ENCODE peak calls at places on chromosomes 12 and 14, in ten cellular contexts. K is mesenchymal stem cell, M is neural progenitor cell, P is IMR-90, C is HepG2, A is H9, X is endothelial cell of umbilical vein, D is GM23338, R is SK-N-SH, U is H1. H is an unnamed sample.

GRCh38 chr14:52043690-52044089 is 25.2 kb downstream of the NID2 start:
- DNase-seq in K (peak), M (peak), P (peak), C (peak), A (peak), X (peak), D (peak), R (peak), U (no peak), H (peak)

GRCh38 chr14:98130691-98131090 is 1141.3 kb downstream of the BCL11B start:
- DNase-seq in K (no peak), M (no peak), P (no peak), C (no peak), A (no peak), X (no peak), D (no peak), R (no peak), U (no peak), H (no peak)

GRCh38 chr14:23727566-23728335 is 91.6 kb downstream of the DHRS2 start:
- DNase-seq in K (peak), M (peak), P (peak), C (peak), A (peak), X (peak), D (peak), R (peak), U (no peak), H (peak)

GRCh38 chr14:79404874-79405273 is 806.4 kb downstream of the DIO2 start:
- DNase-seq in K (no peak), M (no peak), P (peak), C (no peak), A (no peak), X (no peak), D (no peak), R (no peak), U (no peak), H (peak)

GRCh38 chr12:79988368-79988767 is 53.5 kb upstream of the PPP1R12A start:
- DNase-seq in K (peak), M (no peak), P (peak), C (no peak), A (no peak), X (no peak), D (no peak), R (no peak), U (no peak), H (peak)

GRCh38 chr14:89576132-89576923 is 159.3 kb upstream of the FOXN3 start:
- DNase-seq in K (no peak), M (peak), P (peak), C (no peak), A (peak), X (no peak), D (peak), R (no peak), U (no peak), H (no peak)

GRCh38 chr12:26239508-26240328 is 44.3 kb downstream of the SSPN start:
- DNase-seq in K (peak), M (no peak), P (peak), C (peak), A (no peak), X (no peak), D (no peak), R (no peak), U (no peak), H (peak)

GRCh38 chr12:92136883-92137582 is 8.6 kb downstream of the BTG1 start:
- DNase-seq in K (peak), M (peak), P (peak), C (peak), A (no peak), X (peak), D (peak), R (no peak), U (no peak), H (peak)

GRCh38 chr12:75984577-75985182 is 46.9 kb downstream of the PHLDA1 start:
- DNase-seq in K (no peak), M (no peak), P (no peak), C (no peak), A (no peak), X (no peak), D (no peak), R (no peak), U (no peak), H (no peak)

GRCh38 chr12:71865166-71865713 is 25.7 kb downstream of the TBC1D15 start:
- DNase-seq in K (peak), M (no peak), P (peak), C (no peak), A (no peak), X (peak), D (no peak), R (no peak), U (no peak), H (peak)

GRCh38 chr14:63956326-63956725 is 103.5 kb downstream of the SYNE2 start:
- DNase-seq in K (no peak), M (no peak), P (peak), C (no peak), A (no peak), X (no peak), D (no peak), R (no peak), U (no peak), H (no peak)

GRCh38 chr14:51574009-51574408 is 77.7 kb upstream of the FRMD6 start:
- DNase-seq in K (no peak), M (no peak), P (no peak), C (no peak), A (no peak), X (peak), D (no peak), R (no peak), U (no peak), H (no peak)

GRCh38 chr14:32593290-32593942 is 264.3 kb downstream of the AKAP6 start:
- DNase-seq in K (peak), M (no peak), P (peak), C (no peak), A (no peak), X (no peak), D (no peak), R (no peak), U (no peak), H (peak)

GRCh38 chr12:90085491-90086274 is 377.0 kb upstream of the ATP2B1 start:
- DNase-seq in K (peak), M (peak), P (peak), C (no peak), A (no peak), X (no peak), D (no peak), R (no peak), U (no peak), H (peak)

GRCh38 chr12:110616471-110617115 is 2.7 kb downstream of the TCTN1 start:
- DNase-seq in K (no peak), M (no peak), P (no peak), C (no peak), A (no peak), X (no peak), D (no peak), R (no peak), U (no peak), H (no peak)

GRCh38 chr12:99087278-99087677 is 442.2 kb downstream of the APAF1 start:
- DNase-seq in K (no peak), M (peak), P (no peak), C (no peak), A (no peak), X (no peak), D (peak), R (no peak), U (peak), H (no peak)

GRCh38 chr14:102629700-102630365 is 37.4 kb downstream of the RCOR1 start:
- DNase-seq in K (no peak), M (peak), P (peak), C (no peak), A (no peak), X (no peak), D (peak), R (no peak), U (no peak), H (peak)

GRCh38 chr14:70289138-70289537 is 70.3 kb downstream of the COX16 start:
- DNase-seq in K (no peak), M (no peak), P (no peak), C (no peak), A (no peak), X (no peak), D (no peak), R (no peak), U (no peak), H (no peak)

GRCh38 chr12:92289611-92290010 is 144.0 kb upstream of the BTG1 start:
- DNase-seq in K (no peak), M (no peak), P (no peak), C (no peak), A (no peak), X (no peak), D (no peak), R (no peak), U (no peak), H (no peak)

GRCh38 chr14:98578204-98578603 is 693.8 kb downstream of the BCL11B start:
- DNase-seq in K (no peak), M (no peak), P (no peak), C (no peak), A (no peak), X (no peak), D (no peak), R (no peak), U (no peak), H (no peak)

GRCh38 chr14:58305730-58306129 is 7.4 kb downstream of the ARID4A start:
- DNase-seq in K (no peak), M (no peak), P (no peak), C (no peak), A (no peak), X (no peak), D (no peak), R (peak), U (no peak), H (no peak)

GRCh38 chr12:11768233-11768965 is 118.9 kb downstream of the ETV6 start:
- DNase-seq in K (no peak), M (no peak), P (no peak), C (peak), A (no peak), X (no peak), D (no peak), R (no peak), U (no peak), H (no peak)

GRCh38 chr12:94545937-94546771 is 86.5 kb upstream of the CEP83 start:
- DNase-seq in K (peak), M (peak), P (peak), C (peak), A (peak), X (peak), D (peak), R (peak), U (peak), H (peak)

GRCh38 chr14:32702571-32702970 is 236.1 kb upstream of the NPAS3 start:
- DNase-seq in K (peak), M (peak), P (no peak), C (no peak), A (peak), X (peak), D (peak), R (no peak), U (peak), H (no peak)

GRCh38 chr14:79513446-79513845 is 697.9 kb downstream of the DIO2 start:
- DNase-seq in K (no peak), M (no peak), P (no peak), C (no peak), A (no peak), X (no peak), D (no peak), R (no peak), U (no peak), H (no peak)

GRCh38 chr12:119176267-119177055 is 2.3 kb upstream of the HSPB8 start:
- DNase-seq in K (peak), M (peak), P (peak), C (peak), A (peak), X (peak), D (peak), R (no peak), U (no peak), H (peak)

GRCh38 chr12:117046861-117047530 is 52.2 kb downstream of the TESC start:
- DNase-seq in K (no peak), M (no peak), P (no peak), C (no peak), A (no peak), X (no peak), D (no peak), R (no peak), U (no peak), H (no peak)

GRCh38 chr12:56271031-56271430 is 4.3 kb downstream of the COQ10A start:
- DNase-seq in K (peak), M (peak), P (peak), C (no peak), A (no peak), X (peak), D (peak), R (no peak), U (no peak), H (peak)

GRCh38 chr12:6540181-6540877 is 6.0 kb downstream of the GAPDH start:
- DNase-seq in K (peak), M (peak), P (peak), C (no peak), A (peak), X (peak), D (peak), R (peak), U (no peak), H (peak)

GRCh38 chr12:2393016-2393415 is 340.2 kb downstream of the CACNA1C start:
- DNase-seq in K (no peak), M (no peak), P (no peak), C (no peak), A (no peak), X (no peak), D (no peak), R (no peak), U (no peak), H (no peak)

GRCh38 chr14:99699071-99699760 is 15.1 kb downstream of the CYP46A1 start:
- DNase-seq in K (no peak), M (no peak), P (no peak), C (no peak), A (no peak), X (no peak), D (no peak), R (no peak), U (no peak), H (no peak)

GRCh38 chr12:20525064-20525610 is 156.8 kb downstream of the PDE3A start:
- DNase-seq in K (peak), M (no peak), P (peak), C (no peak), A (no peak), X (no peak), D (no peak), R (no peak), U (no peak), H (no peak)

GRCh38 chr12:14695685-14696084 is 714 bp downstream of the GUCY2C start:
- DNase-seq in K (no peak), M (no peak), P (no peak), C (no peak), A (no peak), X (no peak), D (no peak), R (no peak), U (no peak), H (peak)

GRCh38 chr12:111067498-111067897 is 147.1 kb upstream of the MYL2 start:
- DNase-seq in K (no peak), M (no peak), P (no peak), C (no peak), A (no peak), X (no peak), D (no peak), R (no peak), U (no peak), H (peak)

GRCh38 chr12:127263621-127264020 is 1003.3 kb upstream of the TMEM132C start:
- DNase-seq in K (no peak), M (no peak), P (no peak), C (no peak), A (no peak), X (no peak), D (no peak), R (no peak), U (no peak), H (no peak)

GRCh38 chr12:119486599-119487154 is 106.9 kb upstream of the TMEM233 start:
- DNase-seq in K (no peak), M (peak), P (no peak), C (no peak), A (peak), X (no peak), D (peak), R (peak), U (no peak), H (no peak)

GRCh38 chr12:101608301-101609133 is 13.7 kb downstream of the MYBPC1 start:
- DNase-seq in K (no peak), M (no peak), P (no peak), C (peak), A (no peak), X (no peak), D (peak), R (no peak), U (no peak), H (no peak)

GRCh38 chr12:132451836-132452195 is 38.1 kb upstream of the FBRSL1 start:
- DNase-seq in K (no peak), M (no peak), P (no peak), C (no peak), A (no peak), X (no peak), D (no peak), R (no peak), U (no peak), H (no peak)

GRCh38 chr12:132448453-132448800 is 41.5 kb upstream of the FBRSL1 start:
- DNase-seq in K (no peak), M (no peak), P (no peak), C (no peak), A (no peak), X (no peak), D (no peak), R (no peak), U (no peak), H (no peak)

GRCh38 chr12:132451172-132451835 is 38.6 kb upstream of the FBRSL1 start:
- DNase-seq in K (no peak), M (no peak), P (no peak), C (no peak), A (no peak), X (no peak), D (no peak), R (no peak), U (no peak), H (no peak)

GRCh38 chr12:132449565-132450390 is 40.2 kb upstream of the FBRSL1 start:
- DNase-seq in K (no peak), M (no peak), P (no peak), C (no peak), A (no peak), X (no peak), D (no peak), R (no peak), U (no peak), H (no peak)

DNA sequence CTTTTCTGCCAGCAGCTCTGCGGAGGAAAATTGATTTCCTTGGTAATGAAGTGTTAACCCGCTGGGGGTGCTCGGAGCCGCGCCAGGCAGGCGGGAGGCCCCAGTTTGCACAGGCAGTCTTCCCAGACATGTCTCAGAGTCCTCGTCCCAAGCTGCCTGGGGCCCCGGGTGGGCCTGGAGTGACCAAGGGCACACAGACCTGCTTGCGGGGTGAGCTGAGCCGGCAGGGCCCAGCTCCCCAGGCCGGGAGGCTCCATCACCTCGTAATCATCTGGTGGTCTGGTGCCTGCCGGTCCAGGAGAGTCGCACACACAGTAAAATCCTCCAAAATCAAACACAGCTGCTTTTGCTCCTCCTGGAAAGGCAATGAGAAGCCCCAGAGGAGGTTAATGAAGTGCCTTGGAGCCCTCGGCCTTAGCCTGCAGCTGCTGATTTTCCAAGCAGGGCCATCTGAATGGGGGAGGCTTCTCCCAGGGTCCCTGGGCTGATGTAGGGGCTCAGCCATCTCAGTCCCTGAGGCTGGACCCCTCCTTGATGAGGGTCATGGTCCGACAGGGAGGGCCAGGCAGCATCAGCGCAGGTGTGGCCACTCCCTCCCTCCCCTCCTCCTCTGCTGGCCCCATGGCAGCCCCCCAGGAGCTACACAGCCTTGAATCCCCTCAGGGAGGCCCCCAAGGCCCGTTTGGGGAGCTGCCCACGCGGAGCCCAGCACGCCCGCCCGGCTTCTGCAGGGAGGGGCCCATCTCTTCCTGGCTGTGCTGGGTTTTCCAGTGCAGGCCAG is 39.4 kb upstream of the FBRSL1 start:
- DNase-seq in K (no peak), M (no peak), P (no peak), C (no peak), A (no peak), X (no peak), D (no peak), R (no peak), U (no peak), H (peak)
- H2AFZ ChIP-seq in K (no peak), M (no peak), P (peak), C (no peak), A (no peak), X (no peak), D (no peak), R (no peak), U (no peak), H (no peak)

GRCh38 chr12:4153343-4153892 is 120.1 kb upstream of the CCND2 start:
- DNase-seq in K (no peak), M (no peak), P (no peak), C (no peak), A (no peak), X (no peak), D (no peak), R (no peak), U (no peak), H (no peak)
- H2AFZ ChIP-seq in K (no peak), M (no peak), P (no peak), C (no peak), A (no peak), X (no peak), D (peak), R (no peak), U (no peak), H (no peak)

GRCh38 chr12:29710104-29710503 is 73.6 kb downstream of the TMTC1 start:
- DNase-seq in K (peak), M (peak), P (no peak), C (no peak), A (peak), X (no peak), D (peak), R (peak), U (peak), H (no peak)
- H2AFZ ChIP-seq in K (peak), M (no peak), P (no peak), C (no peak), A (no peak), X (peak), D (no peak), R (no peak), U (no peak), H (peak)

DNA sequence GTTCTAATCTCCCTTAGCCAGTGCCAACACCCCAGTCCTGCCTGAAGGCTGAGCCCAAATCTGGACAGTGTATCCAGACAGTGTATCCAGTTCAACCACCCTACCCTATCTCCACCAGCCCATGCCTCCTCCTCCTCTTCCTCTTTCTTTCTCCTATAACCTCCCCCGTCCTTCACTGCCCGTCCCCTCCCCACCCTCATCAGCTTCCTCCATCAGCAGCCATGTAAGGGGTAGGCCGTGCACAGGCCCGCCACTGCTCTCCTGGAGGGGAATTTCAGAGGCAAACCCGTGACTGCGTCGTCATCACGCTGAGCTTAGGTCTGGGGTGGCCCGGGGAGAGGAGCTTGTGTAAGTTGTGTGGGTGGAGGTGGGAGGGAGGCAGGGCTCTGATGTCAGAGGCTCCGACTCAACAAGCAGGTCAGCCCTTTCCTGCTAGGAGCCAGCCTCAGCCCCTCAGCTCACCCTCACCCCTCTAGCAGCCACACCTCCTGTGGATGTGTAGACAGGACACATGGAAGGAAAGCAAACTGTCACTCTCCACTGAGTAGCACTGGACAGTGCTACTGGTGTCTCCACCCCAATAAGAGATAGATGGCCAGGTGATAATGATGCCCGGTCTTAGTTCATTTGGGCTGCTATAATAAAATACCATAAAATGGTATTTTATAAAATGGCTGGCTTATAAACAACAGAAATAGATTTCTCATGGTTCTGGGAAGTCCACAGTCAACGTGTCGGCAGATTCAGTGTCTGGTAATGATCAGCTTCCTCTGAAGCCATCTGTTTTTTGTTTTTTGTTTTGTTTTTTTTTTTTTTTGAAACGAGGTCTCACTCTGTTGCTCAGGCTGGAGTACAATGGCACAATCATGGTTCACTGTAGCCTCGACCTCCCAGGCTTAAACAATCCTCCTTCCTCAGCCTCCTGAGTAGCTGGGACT is 50.4 kb downstream of the IRF2BPL start:
- DNase-seq in K (peak), M (no peak), P (peak), C (peak), A (no peak), X (no peak), D (no peak), R (peak), U (no peak), H (no peak)
- H2AFZ ChIP-seq in K (no peak), M (no peak), P (peak), C (no peak), A (no peak), X (peak), D (peak), R (no peak), U (no peak), H (peak)

GRCh38 chr12:106288134-106288509 is 14.4 kb upstream of the TCP11L2 start:
- DNase-seq in K (no peak), M (no peak), P (no peak), C (no peak), A (no peak), X (no peak), D (no peak), R (no peak), U (no peak), H (no peak)
- H2AFZ ChIP-seq in K (no peak), M (no peak), P (no peak), C (no peak), A (no peak), X (no peak), D (no peak), R (no peak), U (no peak), H (no peak)

GRCh38 chr12:58242803-58243628 is 301.6 kb downstream of the ATP23 start:
- DNase-seq in K (no peak), M (peak), P (peak), C (no peak), A (no peak), X (no peak), D (no peak), R (no peak), U (no peak), H (no peak)
- H2AFZ ChIP-seq in K (no peak), M (peak), P (no peak), C (no peak), A (no peak), X (no peak), D (peak), R (no peak), U (no peak), H (no peak)

H was measured in osteoblast.